ENCODE peak calls at places on chromosome 4, in five cellular contexts. D, A, Y, E and F are unnamed samples.

GRCh38 chr4:5561286-5561685 is 147.1 kb downstream of the EVC2 start:
- DNase-seq in D (no peak), A (no peak), Y (no peak), E (no peak), F (no peak)

GRCh38 chr4:41806807-41807206 is 58.3 kb upstream of the PHOX2B start:
- DNase-seq in D (no peak), A (no peak), Y (no peak), E (no peak), F (no peak)

GRCh38 chr4:141971854-141972253 is 335.5 kb downstream of the IL15 start:
- DNase-seq in D (no peak), A (no peak), Y (no peak), E (no peak), F (no peak)

GRCh38 chr4:1400191-1400805 is 5.9 kb downstream of the NKX1-1 start:
- DNase-seq in D (no peak), A (no peak), Y (no peak), E (no peak), F (no peak)

GRCh38 chr4:4541040-4541631 is 712 bp downstream of the STX18 start:
- DNase-seq in D (no peak), A (peak), Y (peak), E (no peak), F (no peak)

GRCh38 chr4:89765966-89766365 is 71.0 kb downstream of the SNCA start:
- DNase-seq in D (no peak), A (peak), Y (peak), E (no peak), F (no peak)

GRCh38 chr4:179872751-179873150 is 2370.5 kb upstream of the TENM3 start:
- DNase-seq in D (no peak), A (no peak), Y (no peak), E (no peak), F (no peak)

GRCh38 chr4:156298230-156298629 is 344.6 kb upstream of the CTSO start:
- DNase-seq in D (peak), A (peak), Y (peak), E (no peak), F (no peak)

GRCh38 chr4:170743633-170744032 is 653.9 kb upstream of the AADAT start:
- DNase-seq in D (no peak), A (no peak), Y (no peak), E (no peak), F (no peak)

GRCh38 chr4:179225594-179225993 is 1783.4 kb upstream of the AGA start:
- DNase-seq in D (no peak), A (no peak), Y (peak), E (no peak), F (no peak)

GRCh38 chr4:182925298-182925738 is 8.1 kb upstream of the DCTD start:
- DNase-seq in D (peak), A (peak), Y (peak), E (peak), F (peak)

GRCh38 chr4:73944061-73944875 is 37.6 kb downstream of the PF4 start:
- DNase-seq in D (peak), A (no peak), Y (peak), E (no peak), F (peak)

GRCh38 chr4:149634368-149634767 is 181.3 kb downstream of the IQCM start:
- DNase-seq in D (no peak), A (no peak), Y (no peak), E (no peak), F (no peak)

GRCh38 chr4:41465135-41465761 is 72.7 kb upstream of the LIMCH1 start:
- DNase-seq in D (no peak), A (no peak), Y (no peak), E (no peak), F (no peak)

GRCh38 chr4:174934360-174934759 is 16.2 kb downstream of the ADAM29 start:
- DNase-seq in D (no peak), A (no peak), Y (no peak), E (no peak), F (no peak)

GRCh38 chr4:113052379-113052951 is 3.0 kb downstream of the ANK2 start:
- DNase-seq in D (no peak), A (no peak), Y (peak), E (no peak), F (no peak)

GRCh38 chr4:127988638-127989037 is 23.4 kb downstream of the ABHD18 start:
- DNase-seq in D (no peak), A (no peak), Y (no peak), E (no peak), F (no peak)

GRCh38 chr4:84966382-84967291 is at the start of gene WDFY3:
- DNase-seq in D (peak), A (peak), Y (peak), E (peak), F (peak)

GRCh38 chr4:26289421-26289820 is 31.4 kb upstream of the RBPJ start:
- DNase-seq in D (no peak), A (no peak), Y (no peak), E (no peak), F (no peak)

GRCh38 chr4:26290276-26290675 is 30.5 kb upstream of the RBPJ start:
- DNase-seq in D (no peak), A (no peak), Y (no peak), E (no peak), F (no peak)

GRCh38 chr4:26285272-26285671 is 35.5 kb upstream of the RBPJ start:
- DNase-seq in D (no peak), A (no peak), Y (no peak), E (no peak), F (no peak)

GRCh38 chr4:26288308-26288982 is 32.4 kb upstream of the RBPJ start:
- DNase-seq in D (no peak), A (peak), Y (peak), E (no peak), F (no peak)

GRCh38 chr4:26287748-26288147 is 33.1 kb upstream of the RBPJ start:
- DNase-seq in D (no peak), A (no peak), Y (no peak), E (no peak), F (no peak)
- H2BK12ac ChIP-seq in D (no peak), A (no peak), Y (no peak), E (no peak), F (no peak)

GRCh38 chr4:10656420-10656819 is 28.1 kb downstream of the CLNK start:
- DNase-seq in D (no peak), A (no peak), Y (no peak), E (no peak), F (no peak)

GRCh38 chr4:10655968-10656367 is 28.6 kb downstream of the CLNK start:
- DNase-seq in D (no peak), A (no peak), Y (peak), E (no peak), F (no peak)

GRCh38 chr4:10659251-10659650 is 25.3 kb downstream of the CLNK start:
- DNase-seq in D (no peak), A (no peak), Y (no peak), E (no peak), F (no peak)

GRCh38 chr4:10661047-10661446 is 23.5 kb downstream of the CLNK start:
- DNase-seq in D (no peak), A (no peak), Y (no peak), E (no peak), F (no peak)

DNA sequence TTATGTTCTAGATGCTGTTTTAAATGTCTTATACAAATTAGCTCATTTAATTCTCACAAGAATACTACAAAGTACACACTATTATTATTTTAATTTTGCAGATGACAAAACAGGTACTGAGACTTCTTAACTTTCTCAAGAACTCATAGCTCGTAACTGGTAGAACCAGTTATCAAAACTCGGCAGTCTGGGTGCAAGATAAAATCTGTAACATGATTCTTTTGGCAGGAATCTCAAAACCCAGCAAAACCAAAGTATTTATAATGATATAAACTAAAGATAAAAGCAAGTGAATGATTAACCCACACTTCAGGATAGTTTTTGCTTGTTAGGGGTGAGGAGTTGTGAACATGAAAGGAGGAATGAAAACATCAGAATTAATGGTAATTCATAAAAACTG is 27.6 kb downstream of the CLNK start:
- DNase-seq in D (no peak), A (peak), Y (peak), E (no peak), F (no peak)
- H2BK12ac ChIP-seq in D (no peak), A (no peak), Y (no peak), E (no peak), F (no peak)

DNA sequence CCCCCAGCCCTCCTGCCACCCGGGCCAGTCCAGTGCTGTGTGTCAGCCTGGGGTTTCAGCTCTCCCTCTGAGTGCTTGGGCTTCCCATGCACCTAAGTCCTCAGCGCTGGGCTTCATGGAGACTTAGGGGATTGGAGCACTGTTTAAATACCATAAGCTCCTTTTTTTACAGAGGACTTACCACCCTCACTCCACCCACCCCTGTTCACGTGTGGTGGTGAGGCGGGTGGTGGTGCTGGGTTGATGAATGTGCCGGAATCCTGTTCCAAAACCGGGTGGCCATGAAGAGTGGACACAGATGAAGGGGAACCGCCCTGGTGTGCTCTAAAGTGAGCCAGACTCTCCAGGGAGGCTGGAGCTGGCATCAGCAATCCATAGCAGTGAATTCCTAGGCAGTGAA is 66.8 kb downstream of the PSAPL1 start:
- DNase-seq in D (no peak), A (no peak), Y (no peak), E (no peak), F (no peak)
- H2BK12ac ChIP-seq in D (no peak), A (no peak), Y (no peak), E (no peak), F (no peak)

GRCh38 chr4:83819582-83819981 is 283.7 kb downstream of the GPAT3 start:
- DNase-seq in D (no peak), A (no peak), Y (no peak), E (no peak), F (no peak)
- H2BK12ac ChIP-seq in D (no peak), A (no peak), Y (no peak), E (no peak), F (no peak)

GRCh38 chr4:140227286-140227685 is 73.3 kb upstream of the MAML3 start:
- DNase-seq in D (no peak), A (no peak), Y (no peak), E (no peak), F (no peak)
- H2BK12ac ChIP-seq in D (no peak), A (no peak), Y (no peak), E (no peak), F (no peak)

DNA sequence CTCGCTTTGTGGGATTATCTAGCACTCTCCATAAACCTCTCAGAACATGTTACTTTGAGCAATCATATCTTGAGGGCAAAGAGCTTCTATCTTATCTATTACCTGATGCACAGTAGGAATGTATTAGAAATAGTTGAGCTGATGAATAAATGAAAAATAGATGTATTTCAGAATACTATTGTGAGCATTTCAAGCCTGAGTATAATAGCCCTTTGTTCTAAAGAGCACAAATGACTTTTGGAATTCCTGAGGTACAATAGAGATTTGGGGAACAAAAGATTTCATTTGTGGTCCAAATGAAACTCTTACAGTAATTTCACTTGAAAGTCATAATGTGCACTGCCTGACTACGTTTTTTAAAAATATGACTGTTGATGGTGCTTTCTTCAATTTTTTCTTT is 159.5 kb downstream of the UGT8 start:
- DNase-seq in D (peak), A (no peak), Y (no peak), E (no peak), F (no peak)
- H2BK12ac ChIP-seq in D (no peak), A (no peak), Y (no peak), E (no peak), F (no peak)

GRCh38 chr4:150949342-150949741 is 65.7 kb downstream of the LRBA start:
- DNase-seq in D (no peak), A (no peak), Y (no peak), E (no peak), F (no peak)

GRCh38 chr4:150948710-150949109 is 66.4 kb downstream of the LRBA start:
- DNase-seq in D (no peak), A (no peak), Y (no peak), E (no peak), F (no peak)

GRCh38 chr4:150952167-150952845 is 62.8 kb downstream of the LRBA start:
- DNase-seq in D (no peak), A (no peak), Y (no peak), E (no peak), F (no peak)

GRCh38 chr4:150949943-150950342 is 65.1 kb downstream of the LRBA start:
- DNase-seq in D (no peak), A (no peak), Y (no peak), E (no peak), F (no peak)

DNA sequence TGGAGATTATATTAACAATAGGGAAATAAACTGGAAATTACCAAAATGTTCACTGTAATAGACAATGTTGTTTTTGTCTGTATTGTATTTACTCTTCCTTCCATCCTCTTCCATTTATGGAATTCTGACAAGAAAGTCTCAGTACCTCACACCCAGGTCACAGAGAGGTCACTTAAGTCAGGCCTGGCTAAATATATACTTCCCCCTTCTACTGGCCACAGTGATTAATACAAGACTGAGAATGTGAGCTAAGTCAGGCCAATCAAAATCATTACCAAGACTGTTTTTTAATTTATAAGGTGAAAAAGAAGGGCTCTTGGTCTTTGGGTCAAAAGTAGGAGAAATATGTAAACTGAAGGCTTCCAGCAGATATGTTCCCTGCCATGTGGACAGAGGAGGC is 64.4 kb downstream of the LRBA start:
- DNase-seq in D (no peak), A (no peak), Y (no peak), E (no peak), F (no peak)
- H2BK12ac ChIP-seq in D (no peak), A (no peak), Y (no peak), E (no peak), F (no peak)

DNA sequence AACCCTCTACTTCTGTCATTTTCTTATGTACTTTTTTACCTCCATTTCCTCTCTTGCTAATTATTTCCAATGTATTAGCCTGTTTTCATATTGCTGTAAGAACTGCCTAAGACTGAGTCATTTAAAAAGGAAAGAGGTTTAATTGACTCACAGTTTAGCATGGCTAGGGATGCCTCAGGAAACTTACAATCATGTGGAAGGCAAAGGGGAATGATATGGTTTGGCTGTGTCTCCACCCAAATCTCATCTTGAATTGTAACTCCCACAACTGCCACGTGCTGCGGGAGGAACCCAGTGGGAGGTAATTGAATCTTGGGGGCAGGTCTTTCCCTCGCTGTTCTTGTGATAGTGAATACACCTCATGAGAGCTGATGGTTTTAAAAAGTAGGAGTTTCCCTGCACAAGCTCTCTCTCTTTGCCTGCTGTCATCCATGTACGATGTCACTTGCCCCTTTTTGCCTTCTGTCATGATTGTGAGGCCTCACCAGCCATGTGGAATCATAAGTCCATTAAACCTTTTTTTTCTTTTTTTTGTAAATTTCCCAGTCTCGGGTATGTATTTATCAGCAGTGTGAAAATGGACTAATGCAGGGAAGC is 870.0 kb upstream of the INTU start:
- DNase-seq in D (no peak), A (no peak), Y (no peak), E (no peak), F (no peak)
- H2BK12ac ChIP-seq in D (no peak), A (no peak), Y (no peak), E (no peak), F (no peak)